ENCODE peak calls at places on chromosomes 1 and 21, in five cellular contexts. One of them, this sample, is unnamed.
A peak's percentile ranks its signal among the peaks of the same experiment; 100 is the strongest.

GRCh38 chr1:227320476-227320875 is 2.2 kb upstream of the CDC42BPA start:
- DNase-seq in NCI-H226: no peak
- DNase-seq in CD4-positive, CD25-positive, alpha-beta regulatory T cell: no peak
- DNase-seq in GDM1: no peak
- DNase-seq in HS-5: no peak
- DNase-seq in this sample: no peak

GRCh38 chr1:1001057-1001630 is 1.2 kb upstream of the HES4 start:
- DNase-seq in CD4-positive, CD25-positive, alpha-beta regulatory T cell: no peak
- DNase-seq in GDM1: no peak
- DNase-seq in NCI-H226: no peak
- DNase-seq in HS-5: no peak
- DNase-seq in this sample: no peak

GRCh38 chr1:90851711-90852050 is 134.6 kb upstream of the BARHL2 start:
- DNase-seq in CD4-positive, CD25-positive, alpha-beta regulatory T cell: no peak
- DNase-seq in HS-5: no peak
- DNase-seq in GDM1: no peak
- DNase-seq in NCI-H226: no peak
- DNase-seq in this sample: no peak

GRCh38 chr1:68233202-68233601 is 879 bp upstream of the WLS start:
- DNase-seq in NCI-H226: no peak
- DNase-seq in HS-5: no peak
- DNase-seq in GDM1: no peak
- DNase-seq in CD4-positive, CD25-positive, alpha-beta regulatory T cell: no peak
- DNase-seq in this sample: no peak

GRCh38 chr21:43640437-43640836 is 18.9 kb downstream of the HSF2BP start:
- DNase-seq in GDM1: no peak
- DNase-seq in CD4-positive, CD25-positive, alpha-beta regulatory T cell: no peak
- DNase-seq in NCI-H226: no peak
- DNase-seq in HS-5: no peak
- DNase-seq in this sample: no peak

GRCh38 chr1:225445644-225446297 is 17.9 kb upstream of the LBR start:
- DNase-seq in HS-5: no peak
- DNase-seq in CD4-positive, CD25-positive, alpha-beta regulatory T cell: no peak
- DNase-seq in GDM1: no peak
- DNase-seq in NCI-H226: no peak
- DNase-seq in this sample: peak; percentile 12

GRCh38 chr1:212442408-212442807 is 9.7 kb downstream of the NENF start:
- DNase-seq in HS-5: no peak
- DNase-seq in CD4-positive, CD25-positive, alpha-beta regulatory T cell: no peak
- DNase-seq in GDM1: no peak
- DNase-seq in NCI-H226: no peak
- DNase-seq in this sample: no peak

GRCh38 chr1:235935506-235936224 is 69.0 kb upstream of the LYST start:
- DNase-seq in CD4-positive, CD25-positive, alpha-beta regulatory T cell: no peak
- DNase-seq in HS-5: no peak
- DNase-seq in NCI-H226: no peak
- DNase-seq in GDM1: no peak
- DNase-seq in this sample: no peak

GRCh38 chr1:9239622-9240401 is 5.2 kb downstream of the H6PD start:
- DNase-seq in HS-5: no peak
- DNase-seq in NCI-H226: peak; percentile 10
- DNase-seq in CD4-positive, CD25-positive, alpha-beta regulatory T cell: peak; percentile 3
- DNase-seq in GDM1: peak; percentile 84
- DNase-seq in this sample: peak; percentile 72

GRCh38 chr1:204013052-204013451 is 59.9 kb upstream of the SOX13 start:
- DNase-seq in CD4-positive, CD25-positive, alpha-beta regulatory T cell: no peak
- DNase-seq in HS-5: no peak
- DNase-seq in NCI-H226: no peak
- DNase-seq in GDM1: no peak
- DNase-seq in this sample: no peak

GRCh38 chr1:41399148-41399795 is 38.0 kb downstream of the FOXO6 start:
- DNase-seq in GDM1: no peak
- DNase-seq in NCI-H226: no peak
- DNase-seq in CD4-positive, CD25-positive, alpha-beta regulatory T cell: no peak
- DNase-seq in HS-5: no peak
- DNase-seq in this sample: no peak

GRCh38 chr21:36657999-36658398 is 40.9 kb upstream of the SIM2 start:
- DNase-seq in NCI-H226: no peak
- DNase-seq in HS-5: no peak
- DNase-seq in GDM1: no peak
- DNase-seq in CD4-positive, CD25-positive, alpha-beta regulatory T cell: no peak
- DNase-seq in this sample: no peak

GRCh38 chr21:39908265-39908923 is 41.2 kb downstream of the PCP4 start:
- DNase-seq in NCI-H226: no peak
- DNase-seq in CD4-positive, CD25-positive, alpha-beta regulatory T cell: no peak
- DNase-seq in GDM1: no peak
- DNase-seq in HS-5: no peak
- DNase-seq in this sample: no peak

GRCh38 chr1:206883160-206883559 is 14.1 kb upstream of the IL24 start:
- DNase-seq in NCI-H226: no peak
- DNase-seq in GDM1: no peak
- DNase-seq in HS-5: no peak
- DNase-seq in CD4-positive, CD25-positive, alpha-beta regulatory T cell: no peak
- DNase-seq in this sample: no peak

GRCh38 chr1:22826630-22827580 is 116.3 kb downstream of the EPHB2 start:
- DNase-seq in GDM1: no peak
- DNase-seq in CD4-positive, CD25-positive, alpha-beta regulatory T cell: no peak
- DNase-seq in HS-5: no peak
- DNase-seq in NCI-H226: no peak
- DNase-seq in this sample: peak; percentile 88

GRCh38 chr1:45945426-45945825 is 142.0 kb downstream of the MAST2 start:
- DNase-seq in CD4-positive, CD25-positive, alpha-beta regulatory T cell: no peak
- DNase-seq in GDM1: no peak
- DNase-seq in HS-5: no peak
- DNase-seq in NCI-H226: peak; percentile 27
- DNase-seq in this sample: no peak

GRCh38 chr1:53068314-53069084 is 6.5 kb downstream of the PODN start:
- DNase-seq in NCI-H226: no peak
- DNase-seq in GDM1: no peak
- DNase-seq in CD4-positive, CD25-positive, alpha-beta regulatory T cell: no peak
- DNase-seq in HS-5: no peak
- DNase-seq in this sample: peak; percentile 71

This sample was measured in trophoblast cell.